ENCODE peak calls at places on chromosomes 7 and 10, in eight cellular contexts. K is mesothelial cell of epicardium; N is tibial artery; R is mucosa of descending colon; S is IMR-90; Y is CD4-positive, alpha-beta T cell; I is fibroblast of the aortic adventitia; A is tibial nerve. P is an unnamed sample.
A peak's percentile ranks its signal among the peaks of the same experiment; 100 is the strongest.

GRCh38 chr7:99396914-99397631 is 11.3 kb downstream of the PDAP1 start:
- DNase-seq in Y (no peak), A (no peak), I (no peak), N (no peak), R (no peak), S (no peak), K (no peak), P (no peak)

GRCh38 chr10:102230264-102230860 is 4.3 kb downstream of the ELOVL3 start:
- DNase-seq in K (no peak), I (peak; percentile 50), Y (no peak), N (no peak), R (peak; percentile 62), S (peak; percentile 42), A (no peak), P (no peak)

GRCh38 chr10:11465435-11465834 is 146.0 kb downstream of the USP6NL start:
- DNase-seq in S (no peak), N (no peak), Y (no peak), A (no peak), R (no peak), K (no peak), I (no peak), P (no peak)

GRCh38 chr10:98415710-98416077 is 712 bp upstream of the PYROXD2 start:
- DNase-seq in S (no peak), Y (no peak), N (peak; percentile 46), I (peak; percentile 37), R (no peak), K (no peak), A (no peak), P (no peak)

GRCh38 chr10:7824251-7824650 is 5.9 kb downstream of the TAF3 start:
- DNase-seq in A (no peak), R (no peak), Y (no peak), S (no peak), N (no peak), I (no peak), K (no peak), P (no peak)

GRCh38 chr7:38374507-38374906 is 101.1 kb upstream of the TARP start:
- DNase-seq in K (no peak), R (no peak), A (no peak), S (peak; percentile 34), Y (peak; percentile 57), N (no peak), I (peak; percentile 48), P (no peak)

GRCh38 chr10:124200011-124200410 is 106.6 kb upstream of the CHST15 start:
- DNase-seq in I (peak; percentile 19), K (no peak), S (no peak), R (no peak), A (no peak), N (no peak), Y (no peak), P (no peak)

GRCh38 chr10:47360419-47361040 is 12.4 kb downstream of the RBP3 start:
- DNase-seq in R (no peak), K (no peak), I (no peak), N (peak; percentile 43), S (no peak), Y (no peak), A (no peak), P (no peak)

GRCh38 chr10:124347956-124348355 is 70.8 kb downstream of the OAT start:
- DNase-seq in K (no peak), S (no peak), A (no peak), Y (no peak), N (peak; percentile 54), I (no peak), R (no peak), P (no peak)

GRCh38 chr10:91520657-91521056 is 110.5 kb downstream of the HECTD2 start:
- DNase-seq in N (no peak), Y (no peak), K (no peak), A (no peak), I (peak; percentile 17), S (no peak), R (no peak), P (no peak)

GRCh38 chr7:83306487-83306886 is 143.8 kb upstream of the PCLO start:
- DNase-seq in Y (no peak), S (no peak), K (no peak), A (no peak), N (no peak), I (no peak), R (no peak), P (no peak)

GRCh38 chr10:78579586-78579985 is 489.2 kb upstream of the ZMIZ1 start:
- DNase-seq in S (no peak), R (no peak), N (no peak), I (no peak), Y (no peak), A (no peak), K (no peak), P (no peak)

GRCh38 chr10:132062641-132063390 is 2.9 kb upstream of the JAKMIP3 start:
- DNase-seq in K (no peak), I (no peak), Y (no peak), N (peak; percentile 43), R (peak; percentile 12), A (no peak), S (no peak), P (no peak)

DNA sequence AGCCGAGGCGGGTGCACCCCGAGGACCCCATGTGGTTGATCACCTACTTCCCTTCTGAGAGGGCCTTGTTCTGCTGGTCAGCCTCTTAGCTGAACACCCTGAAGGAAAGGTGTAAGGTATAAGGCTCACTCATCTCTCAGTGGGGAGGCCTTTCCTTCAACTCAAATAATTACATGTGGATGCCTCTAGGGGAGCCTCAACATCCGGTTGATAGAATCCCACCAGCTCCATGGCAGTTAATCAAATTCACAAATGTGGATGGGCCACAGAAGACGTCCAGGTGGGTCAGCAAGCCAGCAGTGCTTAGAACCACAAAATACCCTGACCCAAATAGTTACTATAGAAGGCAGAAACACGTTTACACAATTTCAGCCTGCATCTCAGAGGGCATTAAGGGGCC is 37.7 kb upstream of the ZNF32 start:
- DNase-seq in R (no peak), S (no peak), I (no peak), A (no peak), N (no peak), Y (no peak), K (no peak), P (no peak)
- TF ChIP-seq CTCF in R (no peak), S (no peak), I (peak; percentile 3), A (no peak), N (no peak), Y (no peak), K (no peak), P (peak; percentile 31)

DNA sequence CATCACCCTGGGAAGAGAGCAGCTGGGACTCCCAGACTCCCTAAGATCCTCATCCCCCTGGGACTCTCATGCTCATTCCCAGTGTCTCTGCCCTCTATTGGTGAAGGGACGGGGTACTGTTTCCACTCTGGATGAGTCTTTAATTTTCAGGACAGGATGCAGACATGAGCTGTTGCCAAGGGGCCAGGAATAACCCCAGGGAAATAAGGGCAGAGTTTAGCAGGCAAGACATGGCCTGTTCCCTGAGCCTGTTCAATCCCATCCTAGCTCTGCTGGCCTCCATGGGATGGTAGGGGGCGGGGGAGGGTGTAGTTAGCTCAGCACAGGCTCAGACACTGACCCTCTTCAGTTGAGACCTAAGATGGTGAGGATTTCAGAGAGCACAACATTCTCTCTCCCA is 14.0 kb downstream of the C10orf105 start:
- DNase-seq in S (no peak), I (no peak), K (no peak), A (no peak), R (no peak), Y (no peak), N (no peak), P (no peak)
- TF ChIP-seq CTCF in S (no peak), I (no peak), K (no peak), A (no peak), R (no peak), Y (no peak), N (no peak), P (no peak)

GRCh38 chr7:23679898-23680416 is at the start of gene FAM221A:
- DNase-seq in S (peak; percentile 67), I (peak; percentile 62), A (peak; percentile 72), R (peak; percentile 91), Y (peak; percentile 77), N (peak; percentile 95), K (peak; percentile 62), P (peak; percentile 76)
- TF ChIP-seq CTCF in S (peak; percentile 61), I (peak; percentile 73), A (peak; percentile 90), R (peak; percentile 80), Y (peak; percentile 82), N (peak; percentile 87), K (peak; percentile 68), P (peak; percentile 70)

GRCh38 chr10:70942125-70942524 is 53.8 kb upstream of the PCBD1 start:
- DNase-seq in S (no peak), Y (no peak), R (peak; percentile 3), K (no peak), A (no peak), I (no peak), N (no peak), P (no peak)
- TF ChIP-seq CTCF in S (no peak), Y (no peak), R (no peak), K (no peak), A (no peak), I (no peak), N (no peak), P (no peak)

GRCh38 chr10:93678805-93679587 is 23.4 kb downstream of the FRA10AC1 start:
- DNase-seq in N (no peak), S (no peak), Y (no peak), R (no peak), K (no peak), I (no peak), A (no peak), P (no peak)

GRCh38 chr10:93678386-93678785 is 24.0 kb downstream of the FRA10AC1 start:
- DNase-seq in I (no peak), K (no peak), R (no peak), A (no peak), N (no peak), Y (no peak), S (no peak), P (no peak)

DNA sequence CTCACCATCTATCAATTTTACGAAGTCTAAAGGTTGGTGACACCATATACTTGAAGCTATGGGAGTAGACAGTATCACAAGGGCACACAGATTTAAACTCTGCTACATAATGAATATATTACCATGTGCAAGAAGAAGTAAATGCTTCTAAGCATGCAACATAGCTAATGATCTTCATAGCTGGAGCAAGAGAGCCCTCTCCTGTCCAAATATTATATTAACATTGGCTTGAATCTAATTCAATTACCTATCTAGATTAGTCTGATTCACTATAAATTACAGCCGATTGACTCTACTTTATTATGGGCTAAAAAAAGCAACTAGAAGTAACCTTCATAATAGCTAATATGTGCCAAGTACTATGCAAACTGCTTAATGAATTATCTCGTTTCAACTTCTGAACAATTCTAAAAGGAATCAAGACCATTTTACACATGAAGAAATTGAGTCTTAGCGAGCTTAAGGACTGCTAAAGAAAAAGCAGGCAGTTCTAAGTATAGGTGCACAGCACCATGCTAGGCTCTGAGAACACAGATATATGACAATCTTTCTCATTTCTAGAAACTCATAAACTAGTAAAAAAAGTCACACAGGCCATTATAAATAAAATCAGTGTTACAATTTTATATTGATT is 21.9 kb downstream of the FRA10AC1 start:
- DNase-seq in R (no peak), A (no peak), Y (no peak), N (no peak), S (peak; percentile 37), I (peak; percentile 70), K (no peak), P (no peak)
- TF ChIP-seq CTCF in R (no peak), A (no peak), Y (no peak), N (peak; percentile 17), S (peak; percentile 57), I (peak; percentile 34), K (no peak), P (peak; percentile 61)

P was measured in progenitor cell of endocrine pancreas.